ENCODE peak calls at places on chromosomes 11 and 22, in four cellular contexts. B is psoas muscle, Y is thyroid gland, N is DND-41. C is an unnamed sample. For H3K4me1, the result is how much of the 10 kb centered on the place peaks cover.

GRCh38 chr11:117839936-117840813 is 15.6 kb upstream of the FXYD2 start:
- DNase-seq in B (no peak), N (peak), Y (no peak), C (no peak)

GRCh38 chr11:43937434-43938411 is 4.7 kb upstream of the C11orf96 start:
- DNase-seq in B (no peak), Y (no peak), N (no peak), C (no peak)

GRCh38 chr11:70040452-70040851 is 37.7 kb upstream of the ANO1 start:
- DNase-seq in Y (no peak), N (no peak), B (no peak), C (no peak)

GRCh38 chr11:106608677-106609076 is 409.6 kb downstream of the GUCY1A2 start:
- DNase-seq in Y (no peak), N (no peak), B (no peak), C (no peak)

GRCh38 chr11:95788921-95789505 is 569 bp downstream of the FAM76B start:
- DNase-seq in N (peak), Y (no peak), B (no peak), C (peak)

GRCh38 chr11:412641-413119 is 2.1 kb downstream of the SIGIRR start:
- DNase-seq in Y (no peak), B (peak), N (no peak), C (no peak)

GRCh38 chr11:131690362-131690761 is 319.9 kb downstream of the NTM start:
- DNase-seq in B (peak), N (no peak), Y (no peak), C (no peak)

GRCh38 chr11:112555491-112556364 is 295.1 kb upstream of the PLET1 start:
- DNase-seq in Y (peak), B (peak), N (peak), C (no peak)

GRCh38 chr22:23082534-23083314 is 12.4 kb downstream of the GNAZ start:
- DNase-seq in B (no peak), N (no peak), Y (no peak), C (no peak)

GRCh38 chr11:109853156-109853776 is 239.9 kb upstream of the ZC3H12C start:
- DNase-seq in B (no peak), Y (no peak), N (no peak), C (no peak)

GRCh38 chr22:46546466-46547178 is 9.2 kb upstream of the CELSR1 start:
- DNase-seq in B (peak), N (no peak), Y (peak), C (no peak)

GRCh38 chr11:109668973-109669634 is 247.1 kb downstream of the C11orf87 start:
- DNase-seq in Y (no peak), N (no peak), B (no peak), C (no peak)

GRCh38 chr11:3231851-3232744 is at the start of gene MRGPRE:
- DNase-seq in N (peak), Y (peak), B (peak), C (no peak)

GRCh38 chr22:31681625-31682345 is 19.8 kb upstream of the PISD start:
- DNase-seq in N (no peak), Y (no peak), B (no peak), C (no peak)

DNA sequence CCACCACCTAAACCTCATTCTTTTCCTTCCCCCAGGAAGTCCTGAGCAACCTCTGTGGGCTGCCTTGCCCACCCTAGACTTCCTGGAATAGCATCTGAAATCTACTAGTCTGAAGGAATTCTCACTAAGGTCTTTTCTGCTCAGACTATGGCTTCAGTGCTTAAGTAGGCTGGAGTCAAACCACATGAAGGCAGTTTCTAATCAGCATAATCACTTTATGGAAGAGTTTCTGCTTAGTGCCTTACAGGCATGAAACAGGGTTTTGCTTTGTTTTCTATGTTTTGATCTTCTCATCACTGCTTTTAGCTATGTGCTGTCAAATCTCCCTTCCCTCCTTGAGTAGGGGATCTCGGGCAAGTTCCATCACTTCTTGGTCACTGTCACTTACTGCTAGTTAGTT is 117.7 kb downstream of the WT1 start:
- DNase-seq in N (no peak), Y (no peak), B (no peak), C (no peak)
- H3K4me1 ChIP-seq in N (under half), Y (under half), B (under half), C (under half)

DNA sequence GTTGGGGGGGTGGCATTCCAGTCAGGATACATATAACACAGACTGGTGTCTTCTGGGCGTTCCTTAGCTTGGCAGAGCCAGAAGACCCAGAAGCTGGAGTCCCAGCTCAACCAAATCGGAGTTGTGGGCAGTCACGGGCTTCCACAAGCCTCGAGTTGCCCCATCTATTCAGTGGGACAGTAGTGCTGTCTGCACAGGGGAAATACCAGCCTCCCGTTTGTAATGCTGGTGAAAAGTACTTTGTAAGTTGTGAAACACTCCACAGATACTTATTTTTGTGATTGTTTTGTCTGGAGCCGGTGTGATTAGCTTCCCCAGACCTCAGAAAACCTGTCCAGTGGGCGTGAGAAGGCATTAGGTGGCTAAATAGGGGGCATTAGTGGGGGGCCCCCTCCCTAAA is 13.6 kb downstream of the DGKZ start:
- DNase-seq in B (no peak), Y (no peak), N (no peak), C (no peak)
- H3K4me1 ChIP-seq in B (under half), Y (under half), N (under half), C (under half)

DNA sequence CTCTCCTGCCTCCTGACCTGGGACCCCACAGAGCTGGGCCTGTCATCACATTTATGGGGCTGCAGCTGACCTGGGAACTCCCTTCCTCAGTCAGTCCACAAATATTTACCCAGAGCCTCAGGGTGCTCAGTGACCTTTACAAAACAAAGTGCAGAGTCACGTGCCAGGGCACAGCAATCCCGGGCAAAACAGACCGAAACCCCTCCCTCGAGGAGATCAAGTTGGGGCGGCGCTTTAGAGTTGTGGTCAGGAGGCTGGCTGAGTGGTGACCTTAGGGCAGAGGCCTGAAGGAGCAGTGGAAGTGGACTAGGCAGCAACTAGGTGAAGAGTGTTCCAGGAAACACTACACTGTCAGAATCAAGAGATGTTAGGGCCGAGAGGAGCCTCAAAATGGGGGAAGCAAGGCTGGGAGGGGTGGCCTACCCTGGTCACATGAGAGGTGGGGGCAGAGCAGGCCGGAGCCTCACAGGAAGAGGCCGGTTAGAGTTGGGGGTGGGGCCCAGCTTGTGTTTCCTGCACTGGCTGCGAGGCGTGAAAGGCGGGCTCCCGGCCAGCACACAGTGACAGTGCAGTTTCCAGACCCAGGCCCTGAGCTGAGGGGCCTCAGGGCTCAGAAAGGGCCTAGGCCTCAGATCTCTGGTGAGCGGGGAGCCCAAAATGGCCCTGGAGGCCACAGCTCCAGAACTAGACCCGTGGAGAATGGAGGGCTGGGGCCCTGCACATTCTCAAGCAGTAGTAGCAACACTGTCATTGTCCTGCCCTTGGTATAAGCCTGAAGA is 3.7 kb upstream of the NEAT1 start:
- DNase-seq in B (peak), N (peak), Y (peak), C (peak)
- H3K4me1 ChIP-seq in B (half or more), N (half or more), Y (half or more), C (under half)

DNA sequence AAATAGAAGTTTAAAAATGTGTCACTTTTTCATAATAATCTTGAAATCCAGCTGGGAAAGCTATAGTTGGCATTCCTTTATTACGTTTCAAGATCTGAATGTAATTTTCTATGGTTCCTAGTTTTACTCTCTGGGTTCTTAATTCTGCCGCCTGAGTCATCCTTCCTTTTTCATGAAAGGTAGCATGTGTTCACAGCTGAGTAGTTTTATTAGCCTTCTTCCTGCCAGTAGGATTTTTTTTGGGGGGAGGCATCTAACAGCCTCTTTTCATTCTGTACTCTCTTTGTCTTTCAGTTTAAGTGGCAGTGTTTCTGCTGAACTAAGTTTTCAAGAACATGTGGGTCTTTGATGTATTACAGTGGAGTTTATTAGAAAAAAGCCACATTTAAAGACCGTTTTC is 36.5 kb downstream of the OR2AG2 start:
- DNase-seq in Y (no peak), N (peak), B (no peak), C (no peak)
- H3K4me1 ChIP-seq in Y (under half), N (half or more), B (under half), C (under half)

DNA sequence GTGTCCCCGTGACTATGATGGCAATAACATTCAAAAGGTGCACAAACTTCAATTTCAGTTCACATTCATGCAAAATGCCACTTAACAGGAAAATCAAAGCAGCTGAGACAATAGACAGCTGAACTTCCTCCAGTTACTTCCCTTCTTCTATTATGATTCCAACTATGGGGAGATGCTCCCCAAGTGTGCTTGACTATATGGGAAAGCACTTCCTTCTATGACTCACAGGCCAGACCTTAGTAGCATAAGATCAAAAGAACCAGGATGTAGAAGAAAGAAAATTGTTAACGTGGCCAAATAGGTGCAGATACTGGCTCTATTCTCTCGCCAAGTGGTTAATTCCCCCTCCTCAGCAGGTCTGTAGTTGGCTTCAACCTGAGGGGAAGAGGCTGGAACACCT is 7.8 kb upstream of the FAT3 start:
- DNase-seq in N (no peak), B (no peak), Y (no peak), C (no peak)
- H3K4me1 ChIP-seq in N (under half), B (under half), Y (under half), C (under half)

GRCh38 chr11:72721689-72722049 is 30.5 kb downstream of the ARAP1 start:
- DNase-seq in N (peak), B (peak), Y (peak), C (peak)
- H3K4me1 ChIP-seq in N (under half), B (under half), Y (under half), C (under half)